ENCODE peak calls at places on chromosomes 13 and 19, in six cellular contexts. W, H, R, G, Q and U are unnamed samples.

GRCh38 chr19:40576181-40576584 is 490 bp upstream of the SHKBP1 start:
- DNase-seq in Q (no peak), G (no peak), R (peak), W (no peak), H (no peak), U (no peak)

GRCh38 chr13:74629985-74630384 is 495.8 kb upstream of the KLF12 start:
- DNase-seq in H (no peak), Q (no peak), G (no peak), W (no peak), R (no peak), U (no peak)

GRCh38 chr19:18390075-18390909 is 4.3 kb downstream of the GDF15 start:
- DNase-seq in W (no peak), H (no peak), R (no peak), Q (no peak), G (no peak), U (peak)

GRCh38 chr19:47541507-47541906 is 26.6 kb upstream of the NAPA start:
- DNase-seq in R (no peak), G (no peak), Q (no peak), W (no peak), H (no peak), U (no peak)

GRCh38 chr13:19927117-19927734 is 31.3 kb upstream of the ZMYM2 start:
- DNase-seq in W (peak), H (no peak), G (no peak), R (no peak), Q (no peak), U (peak)

GRCh38 chr19:6890938-6891337 is 3.6 kb downstream of the ADGRE1 start:
- DNase-seq in G (no peak), Q (peak), H (no peak), R (no peak), W (no peak), U (no peak)

GRCh38 chr19:50803633-50804419 is 13.6 kb downstream of the ACP4 start:
- DNase-seq in G (no peak), Q (no peak), R (no peak), W (no peak), H (no peak), U (no peak)

GRCh38 chr13:39676315-39676876 is 20.9 kb downstream of the COG6 start:
- DNase-seq in W (peak), G (no peak), Q (no peak), R (peak), H (no peak), U (peak)

GRCh38 chr19:38293281-38293680 is 10.8 kb upstream of the C19orf33 start:
- DNase-seq in W (no peak), Q (no peak), H (no peak), G (no peak), R (no peak), U (no peak)

GRCh38 chr19:2528543-2529173 is 52.7 kb downstream of the GADD45B start:
- DNase-seq in Q (no peak), W (no peak), H (no peak), R (no peak), G (no peak), U (no peak)

GRCh38 chr13:108961542-108962125 is 332.2 kb downstream of the MYO16 start:
- DNase-seq in H (no peak), W (peak), R (no peak), G (no peak), Q (no peak), U (peak)

GRCh38 chr19:18761531-18762110 is 29.5 kb downstream of the COMP start:
- DNase-seq in W (no peak), R (no peak), G (no peak), H (no peak), Q (no peak), U (no peak)

GRCh38 chr13:32695602-32696250 is 109.5 kb downstream of the PDS5B start:
- DNase-seq in Q (no peak), R (no peak), W (no peak), H (no peak), G (no peak), U (no peak)

GRCh38 chr13:84543976-84544375 is 661.7 kb upstream of the SLITRK1 start:
- DNase-seq in Q (no peak), R (no peak), H (no peak), W (no peak), G (no peak), U (no peak)

GRCh38 chr13:113491982-113492381 is 1.5 kb upstream of the DCUN1D2 start:
- DNase-seq in R (no peak), W (no peak), H (no peak), Q (no peak), G (no peak), U (no peak)

GRCh38 chr19:43526884-43527859 is at the start of gene ETHE1:
- DNase-seq in W (peak), Q (peak), R (peak), H (peak), G (peak), U (peak)

GRCh38 chr19:16587031-16588023 is 15.1 kb upstream of the SLC35E1 start:
- DNase-seq in Q (peak), W (no peak), R (no peak), H (no peak), G (no peak), U (no peak)

GRCh38 chr13:113589251-113589960 is 4.9 kb downstream of the TFDP1 start:
- DNase-seq in R (no peak), G (no peak), H (no peak), Q (no peak), W (no peak), U (no peak)

GRCh38 chr19:36719687-36720556 is 32.5 kb downstream of the ZNF567 start:
- DNase-seq in Q (no peak), R (no peak), H (no peak), G (no peak), W (no peak), U (no peak)